ENCODE peak calls at places on chromosomes 16 and 17, in six cellular contexts. C, U, G, N, D and R are unnamed samples.

GRCh38 chr17:81712468-81713003 is 452 bp downstream of the SLC25A10 start:
- DNase-seq in C (no peak), U (peak), G (no peak), N (no peak), D (no peak), R (no peak)

GRCh38 chr16:17238285-17239028 is 232.3 kb downstream of the XYLT1 start:
- DNase-seq in C (no peak), U (peak), G (no peak), N (peak), D (no peak), R (peak)

GRCh38 chr16:31458073-31458834 is 1.0 kb upstream of the ARMC5 start:
- DNase-seq in C (peak), U (peak), G (peak), N (no peak), D (peak), R (peak)

GRCh38 chr17:59893617-59894100 is 738 bp downstream of the RPS6KB1 start:
- DNase-seq in C (peak), U (peak), G (no peak), N (peak), D (no peak), R (peak)

GRCh38 chr17:46770818-46771600 is 47.5 kb downstream of the WNT3 start:
- DNase-seq in C (no peak), U (peak), G (peak), N (peak), D (no peak), R (peak)

GRCh38 chr17:54891176-54891821 is 9.4 kb upstream of the TOM1L1 start:
- DNase-seq in C (peak), U (peak), G (no peak), N (peak), D (no peak), R (peak)

GRCh38 chr16:49581630-49582298 is 208.2 kb downstream of the C16orf78 start:
- DNase-seq in C (no peak), U (no peak), G (peak), N (no peak), D (no peak), R (no peak)

GRCh38 chr16:70697601-70698170 is 11.8 kb upstream of the MTSS2 start:
- DNase-seq in C (no peak), U (peak), G (no peak), N (no peak), D (no peak), R (no peak)

GRCh38 chr17:45987706-45988105 is 11.3 kb upstream of the STH start:
- DNase-seq in C (no peak), U (no peak), G (no peak), N (no peak), D (no peak), R (no peak)

GRCh38 chr17:8117980-8118768 is at the start of gene ALOXE3:
- DNase-seq in C (peak), U (peak), G (no peak), N (peak), D (no peak), R (peak)

GRCh38 chr16:87635541-87636049 is 33.3 kb downstream of the JPH3 start:
- DNase-seq in C (peak), U (peak), G (peak), N (peak), D (peak), R (peak)

GRCh38 chr16:67104061-67104460 is 5.7 kb upstream of the PHAF1 start:
- DNase-seq in C (peak), U (peak), G (no peak), N (peak), D (no peak), R (peak)

GRCh38 chr17:66373944-66374817 is 71.8 kb downstream of the PRKCA start:
- DNase-seq in C (no peak), U (no peak), G (no peak), N (peak), D (no peak), R (no peak)

GRCh38 chr17:21089145-21089544 is 37.6 kb upstream of the DHRS7B start:
- DNase-seq in C (no peak), U (peak), G (no peak), N (no peak), D (no peak), R (peak)

GRCh38 chr17:77869665-77870132 is 88.8 kb upstream of the TNRC6C start:
- DNase-seq in C (no peak), U (no peak), G (peak), N (no peak), D (peak), R (no peak)

GRCh38 chr17:77417575-77417974 is 276.8 kb downstream of the SEC14L1 start:
- DNase-seq in C (no peak), U (no peak), G (no peak), N (no peak), D (no peak), R (no peak)

GRCh38 chr17:16297367-16298139 is 55.7 kb downstream of the CENPV start:
- DNase-seq in C (no peak), U (no peak), G (no peak), N (no peak), D (no peak), R (no peak)

GRCh38 chr17:55266051-55266957 is 1.5 kb downstream of the HLF start:
- DNase-seq in C (no peak), U (no peak), G (peak), N (no peak), D (no peak), R (no peak)

GRCh38 chr17:2083613-2084128 is 28.8 kb downstream of the HIC1 start:
- DNase-seq in C (no peak), U (no peak), G (peak), N (no peak), D (peak), R (peak)

GRCh38 chr17:64063766-64064224 is 43.4 kb upstream of the ICAM2 start:
- DNase-seq in C (no peak), U (peak), G (peak), N (peak), D (peak), R (peak)

GRCh38 chr17:75514299-75515228 is 773 bp downstream of the CASKIN2 start:
- DNase-seq in C (peak), U (peak), G (peak), N (no peak), D (no peak), R (no peak)

GRCh38 chr17:75511270-75511609 is 4.1 kb downstream of the CASKIN2 start:
- DNase-seq in C (no peak), U (no peak), G (no peak), N (no peak), D (no peak), R (no peak)

GRCh38 chr17:75511610-75512575 is 3.4 kb downstream of the CASKIN2 start:
- DNase-seq in C (no peak), U (no peak), G (peak), N (peak), D (no peak), R (no peak)

GRCh38 chr17:75513667-75514052 is 1.7 kb downstream of the CASKIN2 start:
- DNase-seq in C (no peak), U (no peak), G (peak), N (no peak), D (no peak), R (no peak)

DNA sequence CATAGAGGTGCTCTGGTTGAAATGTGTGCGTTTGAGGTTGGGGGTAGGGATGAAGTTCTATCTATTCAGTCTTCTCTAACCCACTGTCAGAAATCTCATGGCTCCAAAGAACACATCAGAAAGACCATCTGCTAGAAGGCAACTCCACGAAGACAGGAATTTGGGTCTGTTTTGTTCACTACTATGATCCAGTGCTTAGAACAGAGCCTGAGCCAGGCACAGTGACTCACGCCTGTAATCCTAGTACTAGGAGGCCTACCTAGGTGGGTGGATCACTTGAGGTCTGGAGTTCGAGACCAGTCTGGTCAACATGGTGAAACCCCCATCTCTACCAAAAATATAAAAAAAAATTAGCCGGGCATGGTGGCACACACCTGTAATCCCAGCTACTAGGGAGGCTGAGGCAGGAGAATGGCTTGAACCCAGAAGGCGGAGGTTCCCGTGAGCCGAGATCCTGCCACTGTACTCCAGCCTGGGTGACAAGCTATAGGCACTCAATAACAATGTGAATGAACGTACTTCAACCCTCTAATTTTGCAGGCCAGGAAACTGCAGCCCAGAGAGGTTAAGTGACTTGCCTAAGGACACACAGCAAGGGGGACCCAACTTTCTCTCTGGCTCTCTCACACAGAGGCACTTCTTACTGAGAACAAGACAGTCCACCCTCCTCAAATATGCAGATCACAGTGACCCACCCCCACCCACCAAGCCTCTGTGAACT is 2.2 kb downstream of the CASKIN2 start:
- DNase-seq in C (peak), U (peak), G (no peak), N (peak), D (no peak), R (peak)
- H3K4me3 ChIP-seq in C (no peak), U (no peak), G (peak), N (no peak), D (no peak), R (no peak)

DNA sequence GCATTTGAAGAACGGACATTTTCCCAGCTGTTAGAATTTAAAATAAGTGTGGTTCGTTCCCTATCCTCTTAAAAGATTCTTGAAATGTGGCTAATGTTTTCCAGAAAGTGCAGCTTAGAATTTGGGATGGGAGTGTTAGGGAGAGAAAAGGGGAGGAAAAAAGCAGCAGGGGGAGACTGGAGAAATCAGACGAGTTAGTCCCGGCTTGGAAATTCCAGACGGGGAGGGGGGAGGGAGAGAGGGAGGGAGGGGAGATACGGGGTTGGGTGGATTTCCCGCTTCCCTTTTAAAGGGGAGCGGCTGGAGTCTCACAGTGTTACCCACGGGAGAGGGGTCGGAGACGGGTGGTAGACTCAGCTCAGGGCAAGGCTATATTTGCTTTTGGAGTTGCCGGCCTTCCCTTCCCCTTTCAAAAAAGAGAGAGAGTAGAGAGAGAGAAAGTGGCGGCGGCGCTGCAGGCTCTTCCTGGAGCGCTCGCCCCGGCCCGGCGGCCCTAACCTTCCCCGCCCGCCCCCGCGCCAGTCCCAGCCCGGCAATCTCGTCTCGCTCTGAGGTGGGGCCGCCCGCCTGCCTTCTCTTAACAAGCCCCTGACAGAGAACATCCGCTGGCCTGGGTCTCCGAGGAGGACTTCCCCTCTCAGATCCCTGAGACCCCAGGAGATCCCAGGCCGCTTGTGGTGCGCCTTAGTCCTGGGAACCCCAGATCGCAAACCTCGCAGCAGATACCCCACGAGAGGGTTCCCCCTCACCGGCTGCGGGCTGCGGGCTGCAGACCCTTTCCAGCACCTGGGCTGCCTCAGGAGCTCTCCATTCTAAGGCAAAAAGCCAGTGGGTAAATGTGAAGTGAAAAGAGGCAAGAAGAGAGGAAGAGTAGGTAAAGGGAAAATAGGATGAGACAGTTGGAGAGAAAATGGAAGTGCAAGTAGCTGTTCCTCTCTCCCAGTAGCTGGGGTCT is 6.6 kb downstream of the IGF2BP1 start:
- DNase-seq in C (no peak), U (peak), G (no peak), N (peak), D (no peak), R (no peak)
- TF ChIP-seq CTCF in C (no peak), U (no peak), G (no peak), N (no peak), D (no peak), R (no peak)

DNA sequence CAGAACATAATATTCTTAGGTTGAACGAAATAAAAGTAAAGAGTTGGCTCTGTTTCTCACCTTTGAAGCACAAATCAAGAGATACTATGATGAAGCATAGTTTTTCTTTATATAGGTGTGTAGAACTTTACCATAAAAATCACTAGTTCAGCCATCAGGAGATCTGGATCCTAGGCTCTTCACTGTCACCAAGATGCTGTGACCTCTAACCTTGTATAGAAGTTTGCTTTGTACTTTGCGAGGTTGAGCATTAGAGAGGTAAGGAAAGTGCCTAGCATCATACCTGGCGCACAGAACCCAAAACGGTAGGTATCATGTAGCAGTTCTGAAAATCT is 553 bp upstream of the CDC6 start:
- DNase-seq in C (no peak), U (no peak), G (no peak), N (no peak), D (no peak), R (no peak)
- H3K4me3 ChIP-seq in C (peak), U (no peak), G (no peak), N (no peak), D (no peak), R (no peak)

GRCh38 chr16:8853150-8853549 is 15.7 kb downstream of the CARHSP1 start:
- DNase-seq in C (no peak), U (no peak), G (no peak), N (no peak), D (no peak), R (no peak)

GRCh38 chr16:8855972-8856371 is 12.8 kb downstream of the CARHSP1 start:
- DNase-seq in C (no peak), U (no peak), G (peak), N (no peak), D (no peak), R (no peak)

GRCh38 chr16:8854298-8854948 is 14.4 kb downstream of the CARHSP1 start:
- DNase-seq in C (no peak), U (no peak), G (peak), N (no peak), D (no peak), R (no peak)

GRCh38 chr16:8853611-8854010 is 15.2 kb downstream of the CARHSP1 start:
- DNase-seq in C (no peak), U (no peak), G (peak), N (no peak), D (no peak), R (no peak)

DNA sequence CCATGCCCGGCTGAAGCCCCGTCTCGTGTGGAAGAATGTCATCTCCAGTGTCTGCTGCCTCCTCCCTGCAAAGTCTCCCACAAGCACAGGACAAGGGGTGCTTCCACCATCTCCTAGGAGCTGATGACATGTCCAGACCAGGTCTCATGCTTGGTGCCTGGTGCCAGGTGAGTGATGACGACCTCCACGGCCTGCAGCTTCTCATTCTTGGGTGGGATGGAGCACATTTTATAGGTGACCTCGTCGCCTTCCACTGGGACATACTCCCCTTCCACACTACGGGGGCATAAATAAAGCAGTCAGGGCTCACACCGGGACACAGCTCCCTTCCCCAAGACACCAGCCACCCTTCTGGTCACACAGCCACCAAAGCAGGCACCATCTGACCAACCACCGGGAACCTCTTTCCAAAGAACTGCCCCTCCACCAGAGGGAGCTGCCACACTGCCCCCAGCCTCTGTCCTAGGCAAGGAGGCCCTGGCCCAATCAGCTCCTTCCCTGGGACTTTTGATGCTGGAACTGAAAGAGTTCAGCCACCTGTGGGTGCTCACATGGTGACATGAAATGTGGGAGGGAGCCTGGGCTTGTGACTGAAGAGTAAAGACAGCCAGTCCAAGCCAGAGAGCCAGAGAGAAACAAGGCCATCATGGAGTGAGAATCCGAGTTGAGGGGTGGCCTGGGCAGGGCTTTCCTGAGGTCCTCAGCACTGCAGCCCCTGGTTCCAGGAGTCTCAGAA is 13.6 kb downstream of the CARHSP1 start:
- DNase-seq in C (no peak), U (no peak), G (peak), N (no peak), D (no peak), R (no peak)
- TF ChIP-seq CTCF in C (peak), U (no peak), G (peak), N (peak), D (no peak), R (no peak)